ENCODE peak calls at places on chromosome 9, in seven cellular contexts. Q, D, K, P, O, R and G are unnamed samples.

GRCh38 chr9:128102861-128103588 is 24.5 kb downstream of the PTGES2 start:
- DNase-seq in P (no peak), O (peak), R (no peak), Q (peak), D (no peak), K (no peak), G (no peak)

GRCh38 chr9:98135938-98136337 is 16.9 kb upstream of the TRIM14 start:
- DNase-seq in K (no peak), R (no peak), P (no peak), O (no peak), Q (no peak), D (no peak), G (no peak)

GRCh38 chr9:114894801-114895433 is 35.5 kb downstream of the TNFSF8 start:
- DNase-seq in P (peak), Q (peak), K (peak), D (no peak), R (peak), O (peak), G (no peak)

GRCh38 chr9:76691761-76692313 is 72.4 kb upstream of the PCA3 start:
- DNase-seq in R (no peak), Q (no peak), K (no peak), P (no peak), D (no peak), O (peak), G (no peak)

GRCh38 chr9:125810161-125810560 is 63.0 kb downstream of the PBX3 start:
- DNase-seq in Q (no peak), K (no peak), D (no peak), O (no peak), P (no peak), R (no peak), G (no peak)

GRCh38 chr9:35051069-35051967 is 21.1 kb downstream of the VCP start:
- DNase-seq in O (no peak), P (no peak), D (peak), K (peak), R (no peak), Q (peak), G (no peak)

GRCh38 chr9:93698140-93698908 is 121.9 kb downstream of the PHF2 start:
- DNase-seq in D (no peak), O (no peak), R (no peak), Q (no peak), P (no peak), K (no peak), G (no peak)

GRCh38 chr9:31612336-31613030 is 772.0 kb upstream of the ACO1 start:
- DNase-seq in P (no peak), O (no peak), R (no peak), D (no peak), Q (no peak), K (no peak), G (no peak)

GRCh38 chr9:6641961-6642360 is 3.6 kb downstream of the GLDC start:
- DNase-seq in K (no peak), D (no peak), R (no peak), O (no peak), Q (no peak), P (no peak), G (no peak)

GRCh38 chr9:112065781-112066606 is 109.1 kb downstream of the SUSD1 start:
- DNase-seq in D (no peak), R (no peak), K (peak), Q (no peak), P (no peak), O (no peak), G (no peak)

GRCh38 chr9:131579789-131580211 is 34.5 kb downstream of the PRRT1B start:
- DNase-seq in P (no peak), D (no peak), K (no peak), Q (no peak), O (no peak), R (no peak), G (no peak)

GRCh38 chr9:87640385-87640795 is 85.5 kb upstream of the CTSL start:
- DNase-seq in K (peak), P (no peak), D (no peak), R (no peak), O (no peak), Q (peak), G (no peak)

GRCh38 chr9:65420771-65421170 is 135.8 kb upstream of the FOXD4L5 start:
- DNase-seq in R (no peak), K (no peak), O (no peak), Q (no peak), D (no peak), P (no peak), G (no peak)

GRCh38 chr9:135641745-135642144 is 2.4 kb upstream of the GLT6D1 start:
- DNase-seq in Q (no peak), P (no peak), K (peak), O (no peak), D (no peak), R (no peak), G (no peak)